ENCODE peak calls at places on chromosomes 3 and 15, in nine cellular contexts. G is hippocampal formation; R is thyroid gland; K is stimulated activated naive B cell treated with anti-CD40 and anti-IgM and Interleukin-4, amounts not matched to agents 10 μg/mL and 1 μg/mL and 100 μg/mL, for 72 hours; U is HFF-Myc; D is activated T-helper 1 cell treated with anti-CD3 and anti-CD28 coated beads, Interleukin-12 subunit alpha, Interleukin-12 subunit beta, Interleukin-2, Interleukin-4 antibody, amounts not matched to agents 30 ng/mL and 10 ng/mL and 1 ng/mL, durations not matched to agents 14 hours and 24 hours and 36 hours; I is SW480; L is lung; N is kidney glomerular epithelial cell. F is an unnamed sample.

GRCh38 chr15:52789601-52790165 is 453 bp downstream of the ONECUT1 start:
- DNase-seq in K (no peak), R (no peak), L (no peak), N (no peak), D (no peak), I (peak), G (no peak), U (no peak), F (peak)

GRCh38 chr3:58474348-58474911 is 17.5 kb upstream of the KCTD6 start:
- DNase-seq in K (peak), N (no peak), U (no peak), D (no peak), L (no peak), I (no peak), R (no peak), G (no peak), F (no peak)

GRCh38 chr15:79380755-79381499 is 51.2 kb upstream of the MINAR1 start:
- DNase-seq in N (peak), L (peak), U (peak), G (peak), K (peak), R (peak), I (peak), D (peak), F (peak)

GRCh38 chr3:156628095-156628690 is 46.2 kb upstream of the TIPARP start:
- DNase-seq in K (no peak), R (no peak), D (no peak), N (peak), U (no peak), G (no peak), L (no peak), I (peak), F (no peak)

GRCh38 chr3:191087391-191087790 is 111.7 kb upstream of the OSTN start:
- DNase-seq in L (no peak), K (no peak), N (no peak), R (no peak), U (no peak), D (no peak), I (no peak), G (no peak), F (no peak)

GRCh38 chr3:113287111-113287817 is 75.9 kb downstream of the BOC start:
- DNase-seq in G (peak), L (no peak), N (peak), R (no peak), U (peak), I (no peak), K (no peak), D (no peak), F (no peak)

GRCh38 chr3:39096775-39097174 is 10.7 kb downstream of the GORASP1 start:
- DNase-seq in U (no peak), L (peak), R (no peak), D (no peak), N (no peak), K (no peak), G (no peak), I (peak), F (peak)

GRCh38 chr3:149004622-149005021 is 13.3 kb downstream of the GYG1 start:
- DNase-seq in D (no peak), R (peak), U (no peak), I (no peak), N (peak), L (no peak), K (no peak), G (peak), F (peak)

GRCh38 chr15:84570164-84570692 is 30.6 kb upstream of the ZSCAN2 start:
- DNase-seq in G (no peak), U (no peak), K (peak), R (peak), I (peak), D (peak), L (peak), N (no peak), F (no peak)

GRCh38 chr15:79299836-79300235 is 11.1 kb upstream of the TMED3 start:
- DNase-seq in R (no peak), K (no peak), D (no peak), I (no peak), L (no peak), N (no peak), G (no peak), U (no peak), F (no peak)

GRCh38 chr3:195200010-195200822 is 70.7 kb downstream of the XXYLT1 start:
- DNase-seq in G (no peak), U (no peak), N (no peak), K (no peak), R (no peak), D (no peak), L (no peak), I (no peak), F (no peak)

GRCh38 chr15:94412979-94413741 is 181.8 kb downstream of the MCTP2 start:
- DNase-seq in D (no peak), L (no peak), G (no peak), I (peak), R (no peak), N (peak), U (no peak), K (no peak), F (peak)

GRCh38 chr3:111080357-111080937 is 8.8 kb downstream of the NECTIN3 start:
- DNase-seq in D (no peak), G (peak), I (peak), R (no peak), L (no peak), U (no peak), N (peak), K (no peak), F (peak)

GRCh38 chr15:100032358-100033080 is 299.3 kb upstream of the LYSMD4 start:
- DNase-seq in R (no peak), I (no peak), G (no peak), U (no peak), N (no peak), L (no peak), K (no peak), D (no peak), F (no peak)

GRCh38 chr3:146308222-146308621 is 57.3 kb upstream of the PLSCR4 start:
- DNase-seq in L (no peak), U (no peak), K (no peak), R (no peak), I (no peak), D (no peak), G (no peak), N (no peak), F (no peak)

GRCh38 chr3:16802382-16802781 is 82.4 kb upstream of the PLCL2 start:
- DNase-seq in G (no peak), N (no peak), K (no peak), I (no peak), U (no peak), L (no peak), R (no peak), D (no peak), F (no peak)

GRCh38 chr3:194272861-194273266 is 78.3 kb downstream of the CPN2 start:
- DNase-seq in L (no peak), D (no peak), K (no peak), G (no peak), I (no peak), U (peak), N (no peak), R (no peak), F (no peak)

GRCh38 chr15:40052604-40053003 is 13.6 kb upstream of the SRP14 start:
- DNase-seq in D (no peak), L (no peak), R (no peak), K (no peak), I (no peak), G (no peak), U (no peak), N (peak), F (peak)

GRCh38 chr3:170689218-170689874 is 103.5 kb upstream of the SLC7A14 start:
- DNase-seq in G (no peak), L (peak), K (no peak), U (peak), I (peak), N (peak), R (peak), D (no peak), F (peak)

GRCh38 chr3:54215521-54215920 is 93.2 kb downstream of the CACNA2D3 start:
- DNase-seq in U (no peak), K (no peak), R (no peak), I (no peak), D (no peak), G (no peak), L (no peak), N (peak), F (no peak)

GRCh38 chr3:30667250-30667585 is 60.8 kb downstream of the TGFBR2 start:
- DNase-seq in N (peak), K (no peak), R (no peak), I (peak), G (no peak), D (peak), L (no peak), U (no peak), F (no peak)

GRCh38 chr3:189588061-189588817 is 43.0 kb upstream of the TP63 start:
- DNase-seq in R (no peak), I (no peak), U (no peak), L (no peak), N (no peak), G (no peak), K (no peak), D (no peak), F (no peak)

GRCh38 chr3:43759297-43759782 is 68.6 kb downstream of the ABHD5 start:
- DNase-seq in I (peak), L (no peak), K (no peak), D (no peak), R (peak), U (no peak), N (peak), G (no peak), F (peak)

GRCh38 chr15:51735211-51735610 is 2.2 kb downstream of the LYSMD2 start:
- DNase-seq in K (no peak), I (no peak), U (no peak), L (no peak), G (no peak), D (no peak), R (no peak), N (no peak), F (no peak)

GRCh38 chr3:65723011-65723410 is 315.7 kb downstream of the MAGI1 start:
- DNase-seq in N (no peak), L (no peak), G (no peak), D (no peak), R (no peak), K (no peak), I (no peak), U (no peak), F (no peak)

GRCh38 chr3:127804141-127804540 is 18.2 kb downstream of the MGLL start:
- DNase-seq in R (no peak), U (no peak), K (no peak), L (no peak), I (no peak), G (no peak), N (no peak), D (no peak), F (no peak)

GRCh38 chr15:73002509-73002908 is 49.8 kb upstream of the NEO1 start:
- DNase-seq in R (no peak), G (no peak), I (no peak), U (no peak), K (no peak), N (no peak), L (no peak), D (no peak), F (no peak)

GRCh38 chr3:8443829-8444791 is 57.5 kb upstream of the LMCD1 start:
- DNase-seq in K (no peak), L (peak), R (peak), N (peak), I (peak), D (no peak), G (no peak), U (peak), F (peak)

GRCh38 chr3:188176476-188176875 is 22.5 kb downstream of the LPP start:
- DNase-seq in G (no peak), U (no peak), D (no peak), R (no peak), K (no peak), L (no peak), I (no peak), N (no peak), F (no peak)

GRCh38 chr3:160027541-160028195 is 39.0 kb downstream of the IL12A start:
- DNase-seq in R (no peak), K (no peak), N (peak), D (peak), U (peak), L (no peak), G (no peak), I (no peak), F (no peak)

GRCh38 chr15:52557242-52557641 is 11.6 kb downstream of the ARPP19 start:
- DNase-seq in L (no peak), I (no peak), N (no peak), R (no peak), U (no peak), G (peak), K (no peak), D (no peak), F (no peak)